ENCODE peak calls at places on chromosomes 4 and X, in five cellular contexts. E, P, I, Q and O are unnamed samples.

GRCh38 chr4:141248029-141248428 is 27.3 kb downstream of the ZNF330 start:
- DNase-seq in Q (no peak), E (no peak), P (no peak), I (no peak), O (no peak)

GRCh38 chr4:108762559-108763225 is at the start of gene ETNPPL:
- DNase-seq in Q (peak; percentile 55), E (peak; percentile 29), I (peak; percentile 19), P (peak; percentile 21), O (peak; percentile 7)

GRCh38 chr4:31422006-31422405 is 701.8 kb downstream of the PCDH7 start:
- DNase-seq in Q (no peak), E (no peak), P (no peak), I (no peak), O (no peak)

GRCh38 chr4:62014982-62015739 is 815.0 kb downstream of the ADGRL3 start:
- DNase-seq in Q (peak; percentile 3), I (no peak), P (no peak), E (no peak), O (no peak)

GRCh38 chr4:164373021-164373420 is 380.9 kb upstream of the SMIM31 start:
- DNase-seq in E (no peak), P (no peak), I (no peak), Q (no peak), O (no peak)

GRCh38 chr4:82371398-82371972 is 2.3 kb downstream of the HNRNPD start:
- DNase-seq in E (no peak), P (no peak), Q (peak; percentile 27), I (no peak), O (no peak)

GRCh38 chr4:161791796-161792556 is 371.8 kb downstream of the FSTL5 start:
- DNase-seq in E (no peak), I (no peak), Q (no peak), P (no peak), O (no peak)

GRCh38 chr4:17544205-17544604 is 29.2 kb downstream of the CLRN2 start:
- DNase-seq in I (no peak), P (peak; percentile 98), Q (no peak), E (peak; percentile 25), O (no peak)

GRCh38 chr4:169017971-169018370 is 7.9 kb upstream of the CBR4 start:
- DNase-seq in Q (no peak), I (no peak), P (no peak), E (no peak), O (no peak)

GRCh38 chr4:11397146-11397545 is 31.5 kb downstream of the HS3ST1 start:
- DNase-seq in I (no peak), P (no peak), Q (no peak), E (no peak), O (no peak)

GRCh38 chrX:9745417-9746115 is 20.1 kb downstream of the GPR143 start:
- DNase-seq in P (no peak), I (no peak), E (no peak), Q (no peak), O (no peak)

GRCh38 chr4:177519481-177520270 is 77.4 kb upstream of the AGA start:
- DNase-seq in Q (no peak), I (no peak), E (no peak), P (no peak), O (no peak)

GRCh38 chrX:115697806-115698205 is 136.8 kb downstream of the PLS3 start:
- DNase-seq in P (no peak), Q (no peak), I (no peak), E (no peak), O (no peak)

GRCh38 chr4:95560791-95561190 is 12.0 kb upstream of the UNC5C start:
- DNase-seq in I (no peak), Q (no peak), P (no peak), E (no peak), O (no peak)

GRCh38 chr4:87108142-87108546 is 112.3 kb downstream of the KLHL8 start:
- DNase-seq in I (no peak), E (no peak), P (no peak), Q (peak; percentile 37), O (no peak)

GRCh38 chr4:22237846-22238513 is 277.9 kb downstream of the ADGRA3 start:
- DNase-seq in I (no peak), P (peak; percentile 54), E (no peak), Q (no peak), O (no peak)

GRCh38 chrX:68934922-68935321 is 106.1 kb downstream of the EFNB1 start:
- DNase-seq in I (no peak), P (no peak), E (no peak), Q (no peak), O (no peak)

GRCh38 chr4:177108708-177109107 is 201.0 kb upstream of the NEIL3 start:
- DNase-seq in E (no peak), Q (no peak), P (no peak), I (no peak), O (no peak)

GRCh38 chr4:7648813-7649395 is 214.2 kb upstream of the PSAPL1 start:
- DNase-seq in I (no peak), P (no peak), E (no peak), Q (no peak), O (no peak)

GRCh38 chr4:153207561-153207960 is 3.3 kb downstream of the TRIM2 start:
- DNase-seq in Q (peak; percentile 51), I (no peak), E (no peak), P (peak; percentile 28), O (no peak)

GRCh38 chr4:39308576-39308975 is 57.6 kb downstream of the RFC1 start:
- DNase-seq in I (no peak), Q (no peak), E (no peak), P (no peak), O (no peak)

GRCh38 chr4:88674989-88675388 is 22.6 kb downstream of the NAP1L5 start:
- DNase-seq in E (no peak), I (no peak), P (no peak), Q (no peak), O (no peak)

GRCh38 chr4:85864806-85865205 is 389.9 kb downstream of the ARHGAP24 start:
- DNase-seq in E (no peak), I (no peak), P (no peak), Q (no peak), O (no peak)

GRCh38 chrX:122866527-122866926 is 317.6 kb upstream of the GRIA3 start:
- DNase-seq in E (no peak), I (no peak), Q (no peak), P (no peak), O (no peak)

GRCh38 chr4:138736362-138736761 is 279.2 kb upstream of the NOCT start:
- DNase-seq in I (no peak), Q (no peak), P (no peak), E (no peak), O (no peak)

GRCh38 chrX:151384807-151385206 is 12.2 kb upstream of the VMA21 start:
- DNase-seq in Q (no peak), E (no peak), I (no peak), P (no peak), O (no peak)

GRCh38 chr4:128006592-128006991 is 41.4 kb downstream of the ABHD18 start:
- DNase-seq in E (no peak), P (no peak), Q (no peak), I (no peak), O (no peak)

GRCh38 chr4:184680698-184681097 is 31.2 kb downstream of the PRIMPOL start:
- DNase-seq in P (no peak), E (no peak), I (no peak), Q (no peak), O (no peak)

GRCh38 chrX:150036181-150036580 is 97.9 kb upstream of the EOLA2 start:
- DNase-seq in Q (peak; percentile 4), P (peak; percentile 53), I (no peak), E (no peak), O (no peak)

GRCh38 chrX:41238543-41238942 is 95.4 kb upstream of the DDX3X start:
- DNase-seq in I (no peak), Q (no peak), P (no peak), E (no peak), O (no peak)

GRCh38 chrX:132836471-132836870 is 122.0 kb downstream of the HS6ST2 start:
- DNase-seq in I (no peak), P (no peak), E (no peak), Q (no peak), O (no peak)

GRCh38 chr4:53043900-53044650 is 182.0 kb downstream of the RASL11B start:
- DNase-seq in P (no peak), I (no peak), Q (no peak), E (no peak), O (no peak)

GRCh38 chr4:184746532-184746870 is 12.6 kb upstream of the CENPU start:
- DNase-seq in P (no peak), Q (no peak), I (no peak), E (no peak), O (no peak)

GRCh38 chr4:107319386-107319785 is 283.3 kb upstream of the DKK2 start:
- DNase-seq in E (no peak), Q (no peak), P (no peak), I (no peak), O (no peak)

GRCh38 chr4:128528793-128529553 is 241.4 kb upstream of the PGRMC2 start:
- DNase-seq in I (no peak), E (peak; percentile 58), Q (no peak), P (peak; percentile 58), O (no peak)

GRCh38 chr4:148056879-148057278 is 325.0 kb downstream of the ARHGAP10 start:
- DNase-seq in Q (no peak), I (peak; percentile 21), E (peak; percentile 25), P (no peak), O (no peak)

GRCh38 chr4:127782025-127782274 is 172 bp upstream of the HSPA4L start:
- DNase-seq in E (peak; percentile 83), I (peak; percentile 66), Q (peak; percentile 97), P (no peak), O (peak; percentile 65)

GRCh38 chr4:86032476-86033022 is 327.3 kb downstream of the MAPK10 start:
- DNase-seq in Q (peak; percentile 45), P (no peak), I (no peak), E (no peak), O (no peak)

GRCh38 chr4:154416183-154416543 is 75.4 kb downstream of the DCHS2 start:
- DNase-seq in E (no peak), P (peak; percentile 10), Q (peak; percentile 4), I (no peak), O (no peak)
- TF ChIP-seq TAF1 in E (no peak), P (no peak), Q (no peak), I (no peak), O (no peak)

DNA sequence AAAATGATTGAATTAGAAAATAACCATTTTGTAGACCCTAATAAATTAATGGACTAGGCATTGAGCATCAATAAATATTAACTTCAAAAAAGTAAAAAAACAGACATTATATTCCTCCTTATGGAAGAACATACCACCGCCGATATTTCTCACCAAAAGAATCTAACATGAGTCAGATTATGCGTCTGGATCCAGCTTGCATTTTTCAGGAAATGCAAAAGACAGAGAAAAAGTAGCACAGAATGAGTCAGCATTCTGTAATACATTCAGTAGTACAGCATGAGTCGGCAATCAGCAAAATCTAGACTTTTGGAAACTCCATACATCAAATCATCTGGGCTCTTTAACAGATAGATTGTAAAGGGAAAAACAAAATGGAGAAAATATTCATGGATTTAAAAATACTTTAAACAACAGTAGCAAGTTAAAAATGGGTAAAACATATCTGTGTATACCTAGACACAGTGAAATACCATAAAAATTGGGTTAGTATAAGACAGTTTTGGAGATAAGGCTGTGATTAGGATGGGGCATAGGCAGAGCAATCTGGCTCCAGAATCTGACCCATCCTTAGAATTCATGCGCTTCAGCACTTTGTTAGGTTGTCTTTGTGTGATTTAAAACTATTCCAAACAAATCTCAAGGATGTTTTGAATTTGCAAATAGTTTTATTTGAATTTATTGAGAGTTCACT is 633.0 kb upstream of the FAM241A start:
- DNase-seq in Q (no peak), I (no peak), P (no peak), E (no peak), O (no peak)
- TF ChIP-seq TAF1 in Q (no peak), I (no peak), P (no peak), E (no peak), O (no peak)

GRCh38 chr4:3422808-3423297 is 18.9 kb upstream of the HGFAC start:
- DNase-seq in Q (no peak), I (no peak), E (no peak), P (no peak), O (no peak)
- TF ChIP-seq TAF1 in Q (no peak), I (no peak), E (no peak), P (no peak), O (no peak)

GRCh38 chr4:26281876-26282275 is 38.9 kb upstream of the RBPJ start:
- DNase-seq in E (no peak), P (no peak), I (no peak), Q (no peak), O (no peak)
- TF ChIP-seq TAF1 in E (no peak), P (no peak), I (no peak), Q (no peak), O (no peak)